ENCODE peak calls at places on chromosomes 6 and 20, in six cellular contexts. One of them, this sample, is unnamed.

GRCh38 chr6:161080263-161080970 is 88.8 kb downstream of the MAP3K4 start:
- DNase-seq in AG09319: no peak
- DNase-seq in HFFc6: no peak
- DNase-seq in Calu3: no peak
- DNase-seq in tibial artery: no peak
- DNase-seq in esophagus squamous epithelium: no peak
- DNase-seq in this sample: no peak

GRCh38 chr20:48621256-48622078 is 206.3 kb downstream of the PREX1 start:
- DNase-seq in Calu3: peak; percentile 76
- DNase-seq in HFFc6: peak; percentile 10
- DNase-seq in esophagus squamous epithelium: no peak
- DNase-seq in tibial artery: no peak
- DNase-seq in AG09319: no peak
- DNase-seq in this sample: no peak

GRCh38 chr20:32651537-32651936 is 22.2 kb downstream of the C20orf203 start:
- DNase-seq in tibial artery: no peak
- DNase-seq in HFFc6: no peak
- DNase-seq in AG09319: no peak
- DNase-seq in Calu3: no peak
- DNase-seq in esophagus squamous epithelium: no peak
- DNase-seq in this sample: no peak

GRCh38 chr20:2254333-2254732 is 41.5 kb upstream of the TGM3 start:
- DNase-seq in Calu3: no peak
- DNase-seq in tibial artery: no peak
- DNase-seq in esophagus squamous epithelium: no peak
- DNase-seq in HFFc6: no peak
- DNase-seq in AG09319: no peak
- DNase-seq in this sample: no peak

GRCh38 chr6:36269834-36270705 is at the start of gene PNPLA1:
- DNase-seq in esophagus squamous epithelium: no peak
- DNase-seq in HFFc6: no peak
- DNase-seq in tibial artery: no peak
- DNase-seq in Calu3: no peak
- DNase-seq in AG09319: no peak
- DNase-seq in this sample: no peak

GRCh38 chr20:24497851-24498250 is 28.4 kb downstream of the SYNDIG1 start:
- DNase-seq in AG09319: no peak
- DNase-seq in HFFc6: no peak
- DNase-seq in Calu3: no peak
- DNase-seq in esophagus squamous epithelium: no peak
- DNase-seq in tibial artery: no peak
- DNase-seq in this sample: no peak

GRCh38 chr6:85498596-85499258 is 48.8 kb downstream of the NT5E start:
- DNase-seq in esophagus squamous epithelium: no peak
- DNase-seq in HFFc6: no peak
- DNase-seq in Calu3: peak; percentile 67
- DNase-seq in AG09319: no peak
- DNase-seq in tibial artery: no peak
- DNase-seq in this sample: no peak

GRCh38 chr20:32453467-32454163 is 95.5 kb downstream of the ASXL1 start:
- DNase-seq in Calu3: no peak
- DNase-seq in esophagus squamous epithelium: no peak
- DNase-seq in AG09319: no peak
- DNase-seq in tibial artery: no peak
- DNase-seq in HFFc6: no peak
- DNase-seq in this sample: no peak

GRCh38 chr6:158010591-158011477 is 29.2 kb downstream of the SYNJ2 start:
- DNase-seq in Calu3: no peak
- DNase-seq in tibial artery: peak; percentile 5
- DNase-seq in esophagus squamous epithelium: no peak
- DNase-seq in AG09319: no peak
- DNase-seq in HFFc6: no peak
- DNase-seq in this sample: no peak

GRCh38 chr6:69179681-69180080 is 544.6 kb downstream of the ADGRB3 start:
- DNase-seq in tibial artery: no peak
- DNase-seq in esophagus squamous epithelium: no peak
- DNase-seq in HFFc6: no peak
- DNase-seq in Calu3: no peak
- DNase-seq in AG09319: no peak
- DNase-seq in this sample: no peak

GRCh38 chr6:100622907-100623692 is 158.4 kb upstream of the SIM1 start:
- DNase-seq in tibial artery: no peak
- DNase-seq in AG09319: no peak
- DNase-seq in esophagus squamous epithelium: no peak
- DNase-seq in HFFc6: peak; percentile 47
- DNase-seq in Calu3: no peak
- DNase-seq in this sample: no peak

GRCh38 chr20:4169360-4170214 is 154.2 kb upstream of the RNF24 start:
- DNase-seq in esophagus squamous epithelium: no peak
- DNase-seq in AG09319: no peak
- DNase-seq in tibial artery: no peak
- DNase-seq in HFFc6: no peak
- DNase-seq in Calu3: no peak
- DNase-seq in this sample: no peak

GRCh38 chr6:168052291-168052891 is 26.6 kb downstream of the FRMD1 start:
- DNase-seq in tibial artery: no peak
- DNase-seq in Calu3: peak; percentile 82
- DNase-seq in AG09319: no peak
- DNase-seq in HFFc6: no peak
- DNase-seq in esophagus squamous epithelium: no peak
- DNase-seq in this sample: no peak

GRCh38 chr6:4133941-4134838 is 1.2 kb downstream of the ECI2 start:
- DNase-seq in esophagus squamous epithelium: no peak
- DNase-seq in HFFc6: peak; percentile 11
- DNase-seq in AG09319: no peak
- DNase-seq in tibial artery: peak; percentile 33
- DNase-seq in Calu3: peak; percentile 7
- DNase-seq in this sample: no peak

GRCh38 chr6:40379811-40380210 is 207.4 kb downstream of the LRFN2 start:
- DNase-seq in tibial artery: no peak
- DNase-seq in HFFc6: no peak
- DNase-seq in Calu3: no peak
- DNase-seq in esophagus squamous epithelium: no peak
- DNase-seq in AG09319: no peak
- DNase-seq in this sample: no peak

GRCh38 chr6:125587624-125588023 is 161.8 kb upstream of the HEY2 start:
- DNase-seq in tibial artery: no peak
- DNase-seq in Calu3: no peak
- DNase-seq in AG09319: no peak
- DNase-seq in esophagus squamous epithelium: no peak
- DNase-seq in HFFc6: no peak
- DNase-seq in this sample: no peak

GRCh38 chr6:163461696-163462095 is 47.2 kb downstream of the QKI start:
- DNase-seq in HFFc6: no peak
- DNase-seq in tibial artery: no peak
- DNase-seq in Calu3: no peak
- DNase-seq in AG09319: no peak
- DNase-seq in esophagus squamous epithelium: no peak
- DNase-seq in this sample: no peak

GRCh38 chr6:40852667-40853383 is 186.2 kb downstream of the UNC5CL start:
- DNase-seq in HFFc6: peak; percentile 33
- DNase-seq in AG09319: no peak
- DNase-seq in tibial artery: no peak
- DNase-seq in Calu3: peak; percentile 36
- DNase-seq in esophagus squamous epithelium: no peak
- DNase-seq in this sample: no peak

GRCh38 chr6:160034346-160034930 is 65.6 kb downstream of the IGF2R start:
- DNase-seq in esophagus squamous epithelium: no peak
- DNase-seq in Calu3: no peak
- DNase-seq in HFFc6: no peak
- DNase-seq in tibial artery: no peak
- DNase-seq in AG09319: no peak
- DNase-seq in this sample: no peak

GRCh38 chr6:166476061-166476591 is 93.4 kb upstream of the MPC1 start:
- DNase-seq in esophagus squamous epithelium: no peak
- DNase-seq in Calu3: no peak
- DNase-seq in tibial artery: no peak
- DNase-seq in AG09319: no peak
- DNase-seq in HFFc6: no peak
- DNase-seq in this sample: no peak

GRCh38 chr6:131103869-131104268 is 31.4 kb upstream of the AKAP7 start:
- DNase-seq in HFFc6: no peak
- DNase-seq in tibial artery: no peak
- DNase-seq in Calu3: no peak
- DNase-seq in esophagus squamous epithelium: no peak
- DNase-seq in AG09319: no peak
- DNase-seq in this sample: no peak

GRCh38 chr6:25084508-25084833 is 148.7 kb upstream of the RIPOR2 start:
- DNase-seq in Calu3: no peak
- DNase-seq in AG09319: no peak
- DNase-seq in esophagus squamous epithelium: no peak
- DNase-seq in HFFc6: no peak
- DNase-seq in tibial artery: no peak
- DNase-seq in this sample: no peak

GRCh38 chr6:45637611-45638257 is 260.0 kb upstream of the SUPT3H start:
- DNase-seq in AG09319: no peak
- DNase-seq in esophagus squamous epithelium: no peak
- DNase-seq in HFFc6: no peak
- DNase-seq in tibial artery: no peak
- DNase-seq in Calu3: no peak
- DNase-seq in this sample: no peak

GRCh38 chr6:13300649-13301590 is 27.4 kb downstream of the TBC1D7 start:
- DNase-seq in tibial artery: no peak
- DNase-seq in esophagus squamous epithelium: no peak
- DNase-seq in HFFc6: no peak
- DNase-seq in AG09319: no peak
- DNase-seq in Calu3: no peak
- DNase-seq in this sample: no peak

GRCh38 chr20:63939061-63939935 is 16.9 kb downstream of the UCKL1 start:
- DNase-seq in esophagus squamous epithelium: no peak
- DNase-seq in HFFc6: no peak
- DNase-seq in Calu3: no peak
- DNase-seq in tibial artery: no peak
- DNase-seq in AG09319: no peak
- DNase-seq in this sample: no peak

GRCh38 chr6:143059616-143060353 is 904 bp upstream of the AIG1 start:
- DNase-seq in Calu3: peak; percentile 47
- DNase-seq in HFFc6: peak; percentile 64
- DNase-seq in AG09319: peak; percentile 78
- DNase-seq in esophagus squamous epithelium: no peak
- DNase-seq in tibial artery: no peak
- DNase-seq in this sample: no peak

GRCh38 chr6:11606287-11606686 is 68.7 kb downstream of the TMEM170B start:
- DNase-seq in HFFc6: no peak
- DNase-seq in Calu3: no peak
- DNase-seq in esophagus squamous epithelium: no peak
- DNase-seq in AG09319: no peak
- DNase-seq in tibial artery: peak; percentile 47
- DNase-seq in this sample: no peak

GRCh38 chr20:35021063-35021462 is 65.4 kb downstream of the MYH7B start:
- DNase-seq in Calu3: no peak
- DNase-seq in esophagus squamous epithelium: no peak
- DNase-seq in tibial artery: no peak
- DNase-seq in AG09319: no peak
- DNase-seq in HFFc6: no peak
- DNase-seq in this sample: no peak

GRCh38 chr6:38973178-38974057 is 75.2 kb upstream of the GLP1R start:
- DNase-seq in tibial artery: no peak
- DNase-seq in esophagus squamous epithelium: no peak
- DNase-seq in HFFc6: peak; percentile 72
- DNase-seq in AG09319: peak; percentile 22
- DNase-seq in Calu3: peak; percentile 69
- DNase-seq in this sample: no peak
- TF ChIP-seq CTCF in tibial artery: peak; percentile 34
- TF ChIP-seq CTCF in esophagus squamous epithelium: peak; percentile 33
- TF ChIP-seq CTCF in HFFc6: peak; percentile 78
- TF ChIP-seq CTCF in AG09319: peak; percentile 48
- TF ChIP-seq CTCF in Calu3: peak; percentile 30
- TF ChIP-seq CTCF in this sample: no peak

DNA sequence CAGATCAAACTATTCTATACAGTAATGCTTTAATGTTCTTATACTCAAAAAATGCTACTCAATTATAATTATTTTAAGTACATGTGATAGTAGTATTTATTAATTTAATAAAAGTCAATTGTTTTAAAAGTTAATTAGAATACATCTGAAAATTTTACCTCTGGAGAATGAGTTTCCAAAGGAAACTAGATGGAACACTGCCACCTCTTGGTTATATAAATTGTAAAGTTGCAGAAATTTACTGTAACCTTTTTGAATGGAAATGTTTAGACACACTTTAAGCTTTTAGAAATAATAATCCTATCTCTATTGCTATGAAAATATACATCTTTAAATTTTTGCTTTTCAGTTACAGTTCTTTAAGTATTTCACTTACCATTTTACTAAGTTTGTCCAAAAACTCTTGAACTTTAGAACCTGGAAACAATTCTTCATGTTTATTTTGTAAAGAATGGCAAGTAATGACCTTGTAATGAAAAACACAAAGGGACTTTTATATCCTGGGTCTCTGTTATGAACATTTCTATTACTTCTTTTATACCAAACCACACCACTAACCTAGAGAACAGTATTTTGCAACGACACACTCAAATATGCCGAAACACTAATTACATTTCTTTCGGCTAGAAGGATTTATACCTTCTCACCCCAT is 10.9 kb upstream of the BMP5 start:
- DNase-seq in Calu3: no peak
- DNase-seq in esophagus squamous epithelium: no peak
- DNase-seq in tibial artery: no peak
- DNase-seq in HFFc6: peak; percentile 13
- DNase-seq in AG09319: no peak
- DNase-seq in this sample: no peak
- TF ChIP-seq CTCF in Calu3: no peak
- TF ChIP-seq CTCF in esophagus squamous epithelium: peak; percentile 25
- TF ChIP-seq CTCF in tibial artery: no peak
- TF ChIP-seq CTCF in HFFc6: peak; percentile 79
- TF ChIP-seq CTCF in AG09319: peak; percentile 37
- TF ChIP-seq CTCF in this sample: no peak

GRCh38 chr6:151388997-151389639 is 2.2 kb downstream of the ZBTB2 start:
- DNase-seq in tibial artery: no peak
- DNase-seq in HFFc6: no peak
- DNase-seq in AG09319: no peak
- DNase-seq in esophagus squamous epithelium: no peak
- DNase-seq in Calu3: no peak
- DNase-seq in this sample: no peak

GRCh38 chr6:151389640-151390275 is 1.6 kb downstream of the ZBTB2 start:
- DNase-seq in tibial artery: peak; percentile 77
- DNase-seq in esophagus squamous epithelium: peak; percentile 58
- DNase-seq in HFFc6: peak; percentile 74
- DNase-seq in Calu3: peak; percentile 25
- DNase-seq in AG09319: no peak
- DNase-seq in this sample: no peak

GRCh38 chr6:151391021-151391470 is 313 bp downstream of the ZBTB2 start:
- DNase-seq in AG09319: no peak
- DNase-seq in Calu3: peak; percentile 71
- DNase-seq in HFFc6: peak; percentile 32
- DNase-seq in esophagus squamous epithelium: no peak
- DNase-seq in tibial artery: peak; percentile 66
- DNase-seq in this sample: peak; percentile 74

GRCh38 chr6:151391471-151392428 is at the start of gene ZBTB2:
- DNase-seq in HFFc6: peak; percentile 82
- DNase-seq in esophagus squamous epithelium: no peak
- DNase-seq in Calu3: peak; percentile 63
- DNase-seq in tibial artery: peak; percentile 83
- DNase-seq in AG09319: no peak
- DNase-seq in this sample: no peak

GRCh38 chr6:151390276-151391020 is 911 bp downstream of the ZBTB2 start:
- DNase-seq in AG09319: peak; percentile 99
- DNase-seq in Calu3: peak; percentile 95
- DNase-seq in esophagus squamous epithelium: peak; percentile 88
- DNase-seq in tibial artery: peak; percentile 97
- DNase-seq in HFFc6: peak; percentile 96
- DNase-seq in this sample: peak; percentile 98
- TF ChIP-seq CTCF in AG09319: no peak
- TF ChIP-seq CTCF in Calu3: no peak
- TF ChIP-seq CTCF in esophagus squamous epithelium: no peak
- TF ChIP-seq CTCF in tibial artery: no peak
- TF ChIP-seq CTCF in HFFc6: no peak
- TF ChIP-seq CTCF in this sample: no peak

GRCh38 chr6:32095338-32096086 is 13.6 kb downstream of the TNXB start:
- DNase-seq in tibial artery: no peak
- DNase-seq in esophagus squamous epithelium: no peak
- DNase-seq in Calu3: peak; percentile 54
- DNase-seq in HFFc6: no peak
- DNase-seq in AG09319: no peak
- DNase-seq in this sample: no peak
- TF ChIP-seq CTCF in tibial artery: no peak
- TF ChIP-seq CTCF in esophagus squamous epithelium: no peak
- TF ChIP-seq CTCF in Calu3: no peak
- TF ChIP-seq CTCF in HFFc6: no peak
- TF ChIP-seq CTCF in AG09319: peak; percentile 4
- TF ChIP-seq CTCF in this sample: no peak

This sample was measured in activated B cell treated with CpG ODN at 0.5 μM for 24 hours.